ENCODE peak calls at places on chromosomes 5 and 9, in six cellular contexts. One of them, this sample, is unnamed. For H4K20me1, the result is how much of the 10 kb centered on the place peaks cover.

GRCh38 chr5:13704401-13704800 is 240.1 kb downstream of the DNAH5 start:
- DNase-seq in fibroblast of lung: peak
- DNase-seq in GM23248: no peak
- DNase-seq in HCT116: no peak
- DNase-seq in MM.1S: no peak
- DNase-seq in OCI-LY7: no peak
- DNase-seq in this sample: no peak

GRCh38 chr5:84149094-84149493 is 235.6 kb downstream of the EDIL3 start:
- DNase-seq in fibroblast of lung: no peak
- DNase-seq in GM23248: no peak
- DNase-seq in HCT116: no peak
- DNase-seq in MM.1S: no peak
- DNase-seq in OCI-LY7: no peak
- DNase-seq in this sample: peak

GRCh38 chr9:76692448-76693129 is 71.6 kb upstream of the PCA3 start:
- DNase-seq in fibroblast of lung: no peak
- DNase-seq in GM23248: no peak
- DNase-seq in HCT116: no peak
- DNase-seq in MM.1S: no peak
- DNase-seq in OCI-LY7: no peak
- DNase-seq in this sample: no peak

GRCh38 chr9:81653240-81653639 is 36.1 kb downstream of the TLE1 start:
- DNase-seq in fibroblast of lung: peak
- DNase-seq in GM23248: peak
- DNase-seq in HCT116: no peak
- DNase-seq in MM.1S: no peak
- DNase-seq in OCI-LY7: no peak
- DNase-seq in this sample: no peak

GRCh38 chr5:32506251-32506661 is 61.7 kb upstream of the ZFR start:
- DNase-seq in fibroblast of lung: no peak
- DNase-seq in GM23248: peak
- DNase-seq in HCT116: no peak
- DNase-seq in MM.1S: no peak
- DNase-seq in OCI-LY7: no peak
- DNase-seq in this sample: no peak

GRCh38 chr9:27426717-27427645 is 97.1 kb upstream of the IFNK start:
- DNase-seq in fibroblast of lung: peak
- DNase-seq in GM23248: peak
- DNase-seq in HCT116: no peak
- DNase-seq in MM.1S: no peak
- DNase-seq in OCI-LY7: no peak
- DNase-seq in this sample: peak

GRCh38 chr9:17906204-17906840 is 327.5 kb downstream of the SH3GL2 start:
- DNase-seq in fibroblast of lung: no peak
- DNase-seq in GM23248: peak
- DNase-seq in HCT116: no peak
- DNase-seq in MM.1S: no peak
- DNase-seq in OCI-LY7: no peak
- DNase-seq in this sample: peak

GRCh38 chr5:39164016-39164415 is 55.3 kb downstream of the FYB1 start:
- DNase-seq in fibroblast of lung: no peak
- DNase-seq in GM23248: no peak
- DNase-seq in HCT116: no peak
- DNase-seq in MM.1S: no peak
- DNase-seq in OCI-LY7: no peak
- DNase-seq in this sample: no peak

GRCh38 chr9:130321082-130321481 is 55.5 kb downstream of the HMCN2 start:
- DNase-seq in fibroblast of lung: no peak
- DNase-seq in GM23248: no peak
- DNase-seq in HCT116: no peak
- DNase-seq in MM.1S: no peak
- DNase-seq in OCI-LY7: no peak
- DNase-seq in this sample: no peak

GRCh38 chr9:105369911-105370310 is 77.9 kb upstream of the FSD1L start:
- DNase-seq in fibroblast of lung: peak
- DNase-seq in GM23248: no peak
- DNase-seq in HCT116: no peak
- DNase-seq in MM.1S: no peak
- DNase-seq in OCI-LY7: no peak
- DNase-seq in this sample: no peak

GRCh38 chr5:2993301-2993700 is 241.8 kb upstream of the IRX2 start:
- DNase-seq in fibroblast of lung: no peak
- DNase-seq in GM23248: no peak
- DNase-seq in HCT116: no peak
- DNase-seq in MM.1S: no peak
- DNase-seq in OCI-LY7: no peak
- DNase-seq in this sample: no peak

GRCh38 chr9:7970666-7971335 is 171.2 kb upstream of the DMAC1 start:
- DNase-seq in fibroblast of lung: peak
- DNase-seq in GM23248: no peak
- DNase-seq in HCT116: no peak
- DNase-seq in MM.1S: no peak
- DNase-seq in OCI-LY7: no peak
- DNase-seq in this sample: no peak

GRCh38 chr5:177132504-177133118 is 962 bp upstream of the NSD1 start:
- DNase-seq in fibroblast of lung: peak
- DNase-seq in GM23248: peak
- DNase-seq in HCT116: no peak
- DNase-seq in MM.1S: no peak
- DNase-seq in OCI-LY7: no peak
- DNase-seq in this sample: peak

GRCh38 chr9:85569988-85570387 is 171.8 kb downstream of the AGTPBP1 start:
- DNase-seq in fibroblast of lung: peak
- DNase-seq in GM23248: peak
- DNase-seq in HCT116: peak
- DNase-seq in MM.1S: no peak
- DNase-seq in OCI-LY7: no peak
- DNase-seq in this sample: no peak

GRCh38 chr5:169581580-169582227 is 1.9 kb upstream of the SPDL1 start:
- DNase-seq in fibroblast of lung: peak
- DNase-seq in GM23248: peak
- DNase-seq in HCT116: peak
- DNase-seq in MM.1S: peak
- DNase-seq in OCI-LY7: peak
- DNase-seq in this sample: peak

GRCh38 chr5:148585988-148586387 is 68.3 kb downstream of the HTR4 start:
- DNase-seq in fibroblast of lung: no peak
- DNase-seq in GM23248: no peak
- DNase-seq in HCT116: no peak
- DNase-seq in MM.1S: no peak
- DNase-seq in OCI-LY7: no peak
- DNase-seq in this sample: peak

GRCh38 chr5:3010301-3010952 is 258.9 kb upstream of the IRX2 start:
- DNase-seq in fibroblast of lung: no peak
- DNase-seq in GM23248: no peak
- DNase-seq in HCT116: no peak
- DNase-seq in MM.1S: no peak
- DNase-seq in OCI-LY7: no peak
- DNase-seq in this sample: no peak

GRCh38 chr9:4762889-4763521 is 22.0 kb upstream of the AK3 start:
- DNase-seq in fibroblast of lung: peak
- DNase-seq in GM23248: peak
- DNase-seq in HCT116: no peak
- DNase-seq in MM.1S: no peak
- DNase-seq in OCI-LY7: no peak
- DNase-seq in this sample: peak

GRCh38 chr9:14313951-14314423 is at the start of gene NFIB:
- DNase-seq in fibroblast of lung: peak
- DNase-seq in GM23248: peak
- DNase-seq in HCT116: no peak
- DNase-seq in MM.1S: peak
- DNase-seq in OCI-LY7: peak
- DNase-seq in this sample: peak

GRCh38 chr9:84397822-84398221 is 57.3 kb upstream of the SLC28A3 start:
- DNase-seq in fibroblast of lung: peak
- DNase-seq in GM23248: peak
- DNase-seq in HCT116: no peak
- DNase-seq in MM.1S: no peak
- DNase-seq in OCI-LY7: no peak
- DNase-seq in this sample: peak

GRCh38 chr5:116759860-116760644 is 185.4 kb upstream of the SEMA6A start:
- DNase-seq in fibroblast of lung: peak
- DNase-seq in GM23248: no peak
- DNase-seq in HCT116: no peak
- DNase-seq in MM.1S: no peak
- DNase-seq in OCI-LY7: no peak
- DNase-seq in this sample: peak

GRCh38 chr5:56607551-56607950 is 207.8 kb upstream of the MAP3K1 start:
- DNase-seq in fibroblast of lung: peak
- DNase-seq in GM23248: peak
- DNase-seq in HCT116: no peak
- DNase-seq in MM.1S: no peak
- DNase-seq in OCI-LY7: no peak
- DNase-seq in this sample: no peak

GRCh38 chr5:56481147-56481997 is 248.2 kb upstream of the ANKRD55 start:
- DNase-seq in fibroblast of lung: peak
- DNase-seq in GM23248: peak
- DNase-seq in HCT116: no peak
- DNase-seq in MM.1S: peak
- DNase-seq in OCI-LY7: peak
- DNase-seq in this sample: peak

GRCh38 chr9:90974643-90975245 is 173.1 kb downstream of the SYK start:
- DNase-seq in fibroblast of lung: no peak
- DNase-seq in GM23248: no peak
- DNase-seq in HCT116: no peak
- DNase-seq in MM.1S: no peak
- DNase-seq in OCI-LY7: no peak
- DNase-seq in this sample: no peak

GRCh38 chr5:181204561-181205401 is at the start of gene TRIM7:
- DNase-seq in fibroblast of lung: peak
- DNase-seq in GM23248: peak
- DNase-seq in HCT116: no peak
- DNase-seq in MM.1S: no peak
- DNase-seq in OCI-LY7: no peak
- DNase-seq in this sample: peak

DNA sequence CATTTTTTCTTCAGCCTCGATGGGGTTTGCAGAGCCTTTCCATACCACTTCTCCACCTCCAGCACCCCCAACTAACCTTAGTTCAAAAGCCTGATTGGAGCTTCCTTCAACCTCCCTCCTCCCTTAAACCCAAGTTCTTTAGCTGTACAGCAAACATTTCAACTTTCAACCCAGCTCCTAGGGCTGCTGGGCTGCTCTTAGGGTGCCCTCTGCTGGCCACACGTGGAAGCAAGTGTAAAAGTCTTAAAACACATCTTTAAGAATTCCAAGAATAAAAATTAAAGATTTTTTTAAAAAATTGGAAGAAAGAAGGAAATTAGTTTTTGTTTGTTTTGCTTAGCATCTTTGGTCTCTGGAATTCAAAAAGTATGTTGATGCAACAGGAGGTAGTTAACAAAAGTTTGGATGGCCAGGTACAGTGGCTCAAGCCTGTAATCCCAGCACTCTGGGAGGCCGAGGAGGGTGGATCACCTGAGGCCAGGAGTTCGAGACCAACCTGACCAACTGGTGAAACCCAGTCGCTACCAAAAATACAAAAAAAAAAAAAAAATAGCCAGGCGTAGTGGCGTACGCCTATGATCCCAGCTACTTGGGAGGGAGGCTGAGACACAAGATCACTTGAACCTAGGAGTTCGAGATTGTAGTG is 15.5 kb upstream of the HSD17B3 start:
- DNase-seq in fibroblast of lung: peak
- DNase-seq in GM23248: peak
- DNase-seq in HCT116: peak
- DNase-seq in MM.1S: peak
- DNase-seq in OCI-LY7: peak
- DNase-seq in this sample: peak
- H4K20me1 ChIP-seq in fibroblast of lung: under half
- H4K20me1 ChIP-seq in GM23248: under half
- H4K20me1 ChIP-seq in HCT116: under half
- H4K20me1 ChIP-seq in MM.1S: under half
- H4K20me1 ChIP-seq in OCI-LY7: under half
- H4K20me1 ChIP-seq in this sample: under half

DNA sequence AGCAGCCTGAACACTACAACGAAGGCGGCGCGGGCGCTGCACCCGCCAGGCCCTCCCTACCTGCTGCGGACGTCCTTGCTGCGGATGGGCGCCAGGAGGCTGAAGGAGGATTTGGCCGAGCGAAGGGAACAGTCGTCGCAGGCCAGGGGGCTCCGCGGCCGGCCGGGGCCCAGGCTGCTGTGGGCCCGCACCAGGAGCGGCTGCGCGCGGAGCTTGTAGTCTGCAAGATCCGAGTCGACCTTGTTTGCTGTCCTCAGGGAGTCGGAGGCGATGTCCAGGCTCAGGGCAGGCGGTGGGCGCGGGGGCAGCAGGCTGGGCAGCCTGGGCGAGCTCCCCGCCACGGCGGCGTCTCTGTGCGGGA is 1.1 kb downstream of the INPP5E start:
- DNase-seq in fibroblast of lung: peak
- DNase-seq in GM23248: peak
- DNase-seq in HCT116: no peak
- DNase-seq in MM.1S: no peak
- DNase-seq in OCI-LY7: peak
- DNase-seq in this sample: peak
- H4K20me1 ChIP-seq in fibroblast of lung: under half
- H4K20me1 ChIP-seq in GM23248: under half
- H4K20me1 ChIP-seq in HCT116: under half
- H4K20me1 ChIP-seq in MM.1S: under half
- H4K20me1 ChIP-seq in OCI-LY7: under half
- H4K20me1 ChIP-seq in this sample: half or more

GRCh38 chr5:139392324-139392677 is 2.6 kb upstream of the MZB1 start:
- DNase-seq in fibroblast of lung: no peak
- DNase-seq in GM23248: no peak
- DNase-seq in HCT116: no peak
- DNase-seq in MM.1S: no peak
- DNase-seq in OCI-LY7: no peak
- DNase-seq in this sample: no peak
- H4K20me1 ChIP-seq in fibroblast of lung: under half
- H4K20me1 ChIP-seq in GM23248: under half
- H4K20me1 ChIP-seq in HCT116: under half
- H4K20me1 ChIP-seq in MM.1S: under half
- H4K20me1 ChIP-seq in OCI-LY7: under half
- H4K20me1 ChIP-seq in this sample: under half

DNA sequence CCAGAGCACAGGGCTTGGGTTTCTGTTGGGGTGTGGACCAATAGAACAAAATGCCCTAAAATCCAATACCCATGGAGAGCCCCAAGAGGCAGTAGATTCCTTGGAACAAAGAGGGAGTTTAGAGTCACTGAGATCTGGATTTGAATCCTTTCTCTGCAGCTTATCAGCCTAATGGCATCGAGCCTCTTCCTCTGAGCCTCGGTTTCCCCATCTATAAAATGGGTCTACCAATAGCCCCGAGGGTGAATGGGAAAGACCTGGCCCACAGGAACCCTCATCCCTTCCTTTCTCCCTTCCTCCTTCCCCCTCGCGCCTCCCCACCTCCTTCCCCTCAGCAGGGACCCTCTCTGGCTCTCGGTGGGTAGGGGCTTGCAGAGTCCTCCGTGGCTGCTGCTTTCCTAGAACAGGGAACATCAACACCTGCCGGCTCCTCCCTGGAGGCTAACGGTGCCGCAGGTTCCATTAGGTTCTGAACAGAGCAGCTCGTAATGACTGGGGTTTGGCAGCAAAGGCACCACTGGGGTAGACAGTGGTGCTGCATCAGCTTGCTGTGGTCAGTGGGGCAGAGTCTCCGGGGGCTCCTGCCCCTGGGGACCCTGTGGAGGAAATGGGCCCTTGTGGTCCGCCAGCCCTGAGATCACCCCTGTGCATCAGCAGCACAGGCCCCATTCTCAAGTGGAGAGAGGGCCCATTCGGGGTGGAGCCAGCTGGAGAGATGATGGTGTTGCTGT is 40.3 kb downstream of the NEK6 start:
- DNase-seq in fibroblast of lung: no peak
- DNase-seq in GM23248: no peak
- DNase-seq in HCT116: no peak
- DNase-seq in MM.1S: no peak
- DNase-seq in OCI-LY7: no peak
- DNase-seq in this sample: no peak
- H4K20me1 ChIP-seq in fibroblast of lung: under half
- H4K20me1 ChIP-seq in GM23248: under half
- H4K20me1 ChIP-seq in HCT116: under half
- H4K20me1 ChIP-seq in MM.1S: under half
- H4K20me1 ChIP-seq in OCI-LY7: under half
- H4K20me1 ChIP-seq in this sample: half or more

This sample was measured in neural progenitor cell.